ENCODE peak calls at places on chromosome 1, in seven cellular contexts. One of them, this sample, is unnamed.

GRCh38 chr1:12619396-12620141 is 1.6 kb upstream of the DHRS3 start:
- DNase-seq in activated CD4-positive, CD25-positive, alpha-beta regulatory T cell: peak
- DNase-seq in LHCN-M2: peak
- DNase-seq in T-helper 1 cell: peak
- DNase-seq in A172: peak
- DNase-seq in type B pancreatic cell: peak
- DNase-seq in iris pigment epithelial cell: peak
- DNase-seq in this sample: peak

GRCh38 chr1:99180343-99180808 is 83.9 kb upstream of the PLPPR4 start:
- DNase-seq in activated CD4-positive, CD25-positive, alpha-beta regulatory T cell: peak
- DNase-seq in A172: peak
- DNase-seq in type B pancreatic cell: no peak
- DNase-seq in iris pigment epithelial cell: peak
- DNase-seq in T-helper 1 cell: no peak
- DNase-seq in LHCN-M2: peak
- DNase-seq in this sample: peak

GRCh38 chr1:61607448-61607847 is 117.5 kb downstream of the TM2D1 start:
- DNase-seq in iris pigment epithelial cell: no peak
- DNase-seq in A172: no peak
- DNase-seq in type B pancreatic cell: no peak
- DNase-seq in LHCN-M2: no peak
- DNase-seq in activated CD4-positive, CD25-positive, alpha-beta regulatory T cell: no peak
- DNase-seq in T-helper 1 cell: no peak
- DNase-seq in this sample: no peak

GRCh38 chr1:5099018-5099417 is 444.6 kb downstream of the AJAP1 start:
- DNase-seq in T-helper 1 cell: no peak
- DNase-seq in activated CD4-positive, CD25-positive, alpha-beta regulatory T cell: no peak
- DNase-seq in type B pancreatic cell: no peak
- DNase-seq in LHCN-M2: no peak
- DNase-seq in A172: no peak
- DNase-seq in iris pigment epithelial cell: no peak
- DNase-seq in this sample: no peak

GRCh38 chr1:221315330-221315729 is 426.6 kb downstream of the DUSP10 start:
- DNase-seq in A172: peak
- DNase-seq in activated CD4-positive, CD25-positive, alpha-beta regulatory T cell: no peak
- DNase-seq in iris pigment epithelial cell: peak
- DNase-seq in LHCN-M2: peak
- DNase-seq in type B pancreatic cell: no peak
- DNase-seq in T-helper 1 cell: no peak
- DNase-seq in this sample: no peak

GRCh38 chr1:24905355-24905978 is 24.6 kb downstream of the RUNX3 start:
- DNase-seq in activated CD4-positive, CD25-positive, alpha-beta regulatory T cell: no peak
- DNase-seq in A172: no peak
- DNase-seq in LHCN-M2: no peak
- DNase-seq in T-helper 1 cell: no peak
- DNase-seq in iris pigment epithelial cell: no peak
- DNase-seq in type B pancreatic cell: peak
- DNase-seq in this sample: no peak

GRCh38 chr1:40182956-40183710 is 21.9 kb downstream of the RLF start:
- DNase-seq in LHCN-M2: peak
- DNase-seq in T-helper 1 cell: no peak
- DNase-seq in activated CD4-positive, CD25-positive, alpha-beta regulatory T cell: no peak
- DNase-seq in type B pancreatic cell: no peak
- DNase-seq in iris pigment epithelial cell: peak
- DNase-seq in A172: no peak
- DNase-seq in this sample: peak

GRCh38 chr1:54136269-54136896 is 16.4 kb downstream of the CDCP2 start:
- DNase-seq in A172: no peak
- DNase-seq in LHCN-M2: no peak
- DNase-seq in iris pigment epithelial cell: no peak
- DNase-seq in activated CD4-positive, CD25-positive, alpha-beta regulatory T cell: no peak
- DNase-seq in type B pancreatic cell: no peak
- DNase-seq in T-helper 1 cell: no peak
- DNase-seq in this sample: no peak

GRCh38 chr1:201126463-201126831 is 537 bp downstream of the ASCL5 start:
- DNase-seq in type B pancreatic cell: no peak
- DNase-seq in A172: no peak
- DNase-seq in iris pigment epithelial cell: no peak
- DNase-seq in activated CD4-positive, CD25-positive, alpha-beta regulatory T cell: no peak
- DNase-seq in T-helper 1 cell: no peak
- DNase-seq in LHCN-M2: no peak
- DNase-seq in this sample: no peak